ENCODE peak calls at places on chromosomes 1 and 21, in nine cellular contexts. One of them, this sample, is unnamed.

GRCh38 chr1:110208916-110209650 is 1.0 kb upstream of the KCNC4 start:
- DNase-seq in mammary epithelial cell: no peak
- DNase-seq in GM23248: no peak
- DNase-seq in PC-3: no peak
- DNase-seq in MM.1S: no peak
- DNase-seq in neural progenitor cell: peak; percentile 23
- DNase-seq in IMR-90: no peak
- DNase-seq in HCT116: no peak
- DNase-seq in K562: no peak
- DNase-seq in this sample: no peak

GRCh38 chr1:224497714-224498573 is 63.3 kb upstream of the WDR26 start:
- DNase-seq in mammary epithelial cell: peak; percentile 90
- DNase-seq in GM23248: peak; percentile 95
- DNase-seq in PC-3: peak; percentile 91
- DNase-seq in MM.1S: peak; percentile 86
- DNase-seq in neural progenitor cell: peak; percentile 49
- DNase-seq in IMR-90: peak; percentile 90
- DNase-seq in HCT116: no peak
- DNase-seq in K562: no peak
- DNase-seq in this sample: peak; percentile 74

GRCh38 chr1:172647110-172647564 is 11.8 kb upstream of the FASLG start:
- DNase-seq in mammary epithelial cell: no peak
- DNase-seq in GM23248: no peak
- DNase-seq in PC-3: no peak
- DNase-seq in MM.1S: no peak
- DNase-seq in neural progenitor cell: no peak
- DNase-seq in IMR-90: peak; percentile 26
- DNase-seq in HCT116: no peak
- DNase-seq in K562: no peak
- DNase-seq in this sample: no peak

GRCh38 chr21:37300114-37300746 is 33.1 kb upstream of the VPS26C start:
- DNase-seq in mammary epithelial cell: no peak
- DNase-seq in GM23248: no peak
- DNase-seq in PC-3: no peak
- DNase-seq in MM.1S: no peak
- DNase-seq in neural progenitor cell: no peak
- DNase-seq in IMR-90: no peak
- DNase-seq in HCT116: no peak
- DNase-seq in K562: no peak
- DNase-seq in this sample: no peak

GRCh38 chr1:201539561-201540404 is 856 bp downstream of the NAV1 start:
- DNase-seq in mammary epithelial cell: no peak
- DNase-seq in GM23248: peak; percentile 88
- DNase-seq in PC-3: peak; percentile 33
- DNase-seq in MM.1S: no peak
- DNase-seq in neural progenitor cell: peak; percentile 73
- DNase-seq in IMR-90: peak; percentile 84
- DNase-seq in HCT116: no peak
- DNase-seq in K562: peak; percentile 44
- DNase-seq in this sample: peak; percentile 49

GRCh38 chr1:9596419-9597123 is 7.9 kb downstream of the TMEM201 start:
- DNase-seq in mammary epithelial cell: no peak
- DNase-seq in GM23248: peak; percentile 10
- DNase-seq in PC-3: no peak
- DNase-seq in MM.1S: no peak
- DNase-seq in neural progenitor cell: no peak
- DNase-seq in IMR-90: no peak
- DNase-seq in HCT116: no peak
- DNase-seq in K562: no peak
- DNase-seq in this sample: peak; percentile 60

GRCh38 chr1:31811605-31812004 is 4.2 kb downstream of the SPOCD1 start:
- DNase-seq in mammary epithelial cell: no peak
- DNase-seq in GM23248: peak; percentile 83
- DNase-seq in PC-3: no peak
- DNase-seq in MM.1S: no peak
- DNase-seq in neural progenitor cell: peak; percentile 92
- DNase-seq in IMR-90: peak; percentile 78
- DNase-seq in HCT116: no peak
- DNase-seq in K562: peak; percentile 12
- DNase-seq in this sample: peak; percentile 62

GRCh38 chr1:235327559-235328270 is at the start of gene ARID4B:
- DNase-seq in mammary epithelial cell: no peak
- DNase-seq in GM23248: peak; percentile 76
- DNase-seq in PC-3: no peak
- DNase-seq in MM.1S: no peak
- DNase-seq in neural progenitor cell: peak; percentile 52
- DNase-seq in IMR-90: no peak
- DNase-seq in HCT116: no peak
- DNase-seq in K562: peak; percentile 98
- DNase-seq in this sample: no peak

GRCh38 chr1:112719706-112720105 is 4.6 kb upstream of the PPM1J start:
- DNase-seq in mammary epithelial cell: no peak
- DNase-seq in GM23248: no peak
- DNase-seq in PC-3: no peak
- DNase-seq in MM.1S: no peak
- DNase-seq in neural progenitor cell: no peak
- DNase-seq in IMR-90: no peak
- DNase-seq in HCT116: no peak
- DNase-seq in K562: no peak
- DNase-seq in this sample: no peak

GRCh38 chr21:35075546-35075945 is 26.4 kb upstream of the RUNX1 start:
- DNase-seq in mammary epithelial cell: peak; percentile 48
- DNase-seq in GM23248: peak; percentile 74
- DNase-seq in PC-3: no peak
- DNase-seq in MM.1S: no peak
- DNase-seq in neural progenitor cell: no peak
- DNase-seq in IMR-90: peak; percentile 82
- DNase-seq in HCT116: no peak
- DNase-seq in K562: no peak
- DNase-seq in this sample: peak; percentile 85

GRCh38 chr1:119731060-119731459 is 19.3 kb downstream of the PHGDH start:
- DNase-seq in mammary epithelial cell: peak; percentile 52
- DNase-seq in GM23248: no peak
- DNase-seq in PC-3: peak; percentile 35
- DNase-seq in MM.1S: no peak
- DNase-seq in neural progenitor cell: no peak
- DNase-seq in IMR-90: no peak
- DNase-seq in HCT116: no peak
- DNase-seq in K562: no peak
- DNase-seq in this sample: no peak

GRCh38 chr1:83531910-83532309 is 467.0 kb downstream of the TTLL7 start:
- DNase-seq in mammary epithelial cell: no peak
- DNase-seq in GM23248: no peak
- DNase-seq in PC-3: no peak
- DNase-seq in MM.1S: no peak
- DNase-seq in neural progenitor cell: no peak
- DNase-seq in IMR-90: no peak
- DNase-seq in HCT116: no peak
- DNase-seq in K562: no peak
- DNase-seq in this sample: no peak

GRCh38 chr1:10980094-10980577 is 32.3 kb upstream of the TARDBP start:
- DNase-seq in mammary epithelial cell: peak; percentile 78
- DNase-seq in GM23248: peak; percentile 93
- DNase-seq in PC-3: peak; percentile 76
- DNase-seq in MM.1S: no peak
- DNase-seq in neural progenitor cell: peak; percentile 97
- DNase-seq in IMR-90: peak; percentile 31
- DNase-seq in HCT116: no peak
- DNase-seq in K562: no peak
- DNase-seq in this sample: peak; percentile 82

GRCh38 chr21:38310619-38311018 is 53.8 kb downstream of the KCNJ15 start:
- DNase-seq in mammary epithelial cell: peak; percentile 68
- DNase-seq in GM23248: peak; percentile 88
- DNase-seq in PC-3: no peak
- DNase-seq in MM.1S: no peak
- DNase-seq in neural progenitor cell: no peak
- DNase-seq in IMR-90: peak; percentile 49
- DNase-seq in HCT116: no peak
- DNase-seq in K562: no peak
- DNase-seq in this sample: peak; percentile 52

GRCh38 chr1:163248064-163248463 is 45.3 kb upstream of the RGS5 start:
- DNase-seq in mammary epithelial cell: no peak
- DNase-seq in GM23248: no peak
- DNase-seq in PC-3: no peak
- DNase-seq in MM.1S: no peak
- DNase-seq in neural progenitor cell: no peak
- DNase-seq in IMR-90: no peak
- DNase-seq in HCT116: no peak
- DNase-seq in K562: no peak
- DNase-seq in this sample: no peak

GRCh38 chr1:26921126-26921461 is 449 bp upstream of the NUDC start:
- DNase-seq in mammary epithelial cell: no peak
- DNase-seq in GM23248: no peak
- DNase-seq in PC-3: no peak
- DNase-seq in MM.1S: no peak
- DNase-seq in neural progenitor cell: no peak
- DNase-seq in IMR-90: no peak
- DNase-seq in HCT116: no peak
- DNase-seq in K562: no peak
- DNase-seq in this sample: no peak

GRCh38 chr1:17829579-17829978 is 74.4 kb downstream of the ACTL8 start:
- DNase-seq in mammary epithelial cell: no peak
- DNase-seq in GM23248: no peak
- DNase-seq in PC-3: no peak
- DNase-seq in MM.1S: no peak
- DNase-seq in neural progenitor cell: no peak
- DNase-seq in IMR-90: no peak
- DNase-seq in HCT116: no peak
- DNase-seq in K562: no peak
- DNase-seq in this sample: no peak

GRCh38 chr1:31576201-31576669 is at the start of gene TINAGL1:
- DNase-seq in mammary epithelial cell: peak; percentile 96
- DNase-seq in GM23248: no peak
- DNase-seq in PC-3: peak; percentile 94
- DNase-seq in MM.1S: no peak
- DNase-seq in neural progenitor cell: peak; percentile 52
- DNase-seq in IMR-90: no peak
- DNase-seq in HCT116: peak; percentile 77
- DNase-seq in K562: peak; percentile 58
- DNase-seq in this sample: no peak

GRCh38 chr1:245715970-245716369 is 561.2 kb downstream of the KIF26B start:
- DNase-seq in mammary epithelial cell: peak; percentile 98
- DNase-seq in GM23248: peak; percentile 92
- DNase-seq in PC-3: peak; percentile 97
- DNase-seq in MM.1S: no peak
- DNase-seq in neural progenitor cell: no peak
- DNase-seq in IMR-90: peak; percentile 85
- DNase-seq in HCT116: peak; percentile 26
- DNase-seq in K562: no peak
- DNase-seq in this sample: peak; percentile 97

GRCh38 chr21:45001134-45002095 is 61.6 kb downstream of the SLX9 start:
- DNase-seq in mammary epithelial cell: peak; percentile 84
- DNase-seq in GM23248: peak; percentile 91
- DNase-seq in PC-3: peak; percentile 94
- DNase-seq in MM.1S: no peak
- DNase-seq in neural progenitor cell: no peak
- DNase-seq in IMR-90: peak; percentile 65
- DNase-seq in HCT116: no peak
- DNase-seq in K562: no peak
- DNase-seq in this sample: peak; percentile 68
- H3K9ac ChIP-seq in mammary epithelial cell: no peak overlapping the region
- H3K9ac ChIP-seq in GM23248: no peak overlapping the region
- H3K9ac ChIP-seq in PC-3: no peak overlapping the region
- H3K9ac ChIP-seq in MM.1S: no peak overlapping the region
- H3K9ac ChIP-seq in neural progenitor cell: no peak overlapping the region
- H3K9ac ChIP-seq in IMR-90: no peak overlapping the region
- H3K9ac ChIP-seq in HCT116: no peak overlapping the region
- H3K9ac ChIP-seq in K562: no peak overlapping the region
- H3K9ac ChIP-seq in this sample: no peak overlapping the region

GRCh38 chr1:38004284-38005101 is 821 bp downstream of the FHL3 start:
- DNase-seq in mammary epithelial cell: no peak
- DNase-seq in GM23248: peak; percentile 61
- DNase-seq in PC-3: no peak
- DNase-seq in MM.1S: no peak
- DNase-seq in neural progenitor cell: peak; percentile 34
- DNase-seq in IMR-90: no peak
- DNase-seq in HCT116: no peak
- DNase-seq in K562: no peak
- DNase-seq in this sample: no peak
- H3K4me1 ChIP-seq in mammary epithelial cell: peaks cover 42% of the 10 kb centered on the region
- H3K4me1 ChIP-seq in GM23248: peaks cover 50% of the 10 kb centered on the region
- H3K4me1 ChIP-seq in PC-3: peaks cover 28% of the 10 kb centered on the region
- H3K4me1 ChIP-seq in MM.1S: peaks cover 2% of the 10 kb centered on the region
- H3K4me1 ChIP-seq in neural progenitor cell: peaks cover 50% of the 10 kb centered on the region
- H3K4me1 ChIP-seq in IMR-90: peaks cover 26% of the 10 kb centered on the region
- H3K4me1 ChIP-seq in HCT116: peaks cover 44% of the 10 kb centered on the region
- H3K4me1 ChIP-seq in K562: peaks cover 57% of the 10 kb centered on the region
- H3K4me1 ChIP-seq in this sample: peaks cover 21% of the 10 kb centered on the region

GRCh38 chr21:9772348-9772672 is 749.1 kb upstream of the TPTE start:
- DNase-seq in mammary epithelial cell: no peak
- DNase-seq in GM23248: no peak
- DNase-seq in PC-3: no peak
- DNase-seq in MM.1S: no peak
- DNase-seq in neural progenitor cell: no peak
- DNase-seq in IMR-90: no peak
- DNase-seq in HCT116: no peak
- DNase-seq in K562: no peak
- DNase-seq in this sample: no peak
- H3K9me3 ChIP-seq in mammary epithelial cell: peaks cover 78% of the 10 kb centered on the region
- H3K9me3 ChIP-seq in GM23248: no peaks in the 10 kb centered on the region
- H3K9me3 ChIP-seq in PC-3: peaks cover 65% of the 10 kb centered on the region
- H3K9me3 ChIP-seq in MM.1S: no peaks in the 10 kb centered on the region
- H3K9me3 ChIP-seq in neural progenitor cell: peaks cover 89% of the 10 kb centered on the region
- H3K9me3 ChIP-seq in IMR-90: peaks cover 59% of the 10 kb centered on the region
- H3K9me3 ChIP-seq in HCT116: peaks cover 59% of the 10 kb centered on the region
- H3K9me3 ChIP-seq in K562: peaks cover 3% of the 10 kb centered on the region
- H3K9me3 ChIP-seq in this sample: peaks cover 5% of the 10 kb centered on the region

GRCh38 chr21:39613029-39613934 is 542 bp downstream of the B3GALT5 start:
- DNase-seq in mammary epithelial cell: no peak
- DNase-seq in GM23248: no peak
- DNase-seq in PC-3: no peak
- DNase-seq in MM.1S: no peak
- DNase-seq in neural progenitor cell: peak; percentile 39
- DNase-seq in IMR-90: no peak
- DNase-seq in HCT116: no peak
- DNase-seq in K562: no peak
- DNase-seq in this sample: peak; percentile 35

GRCh38 chr21:39616373-39616772 is 3.6 kb downstream of the B3GALT5 start:
- DNase-seq in mammary epithelial cell: no peak
- DNase-seq in GM23248: no peak
- DNase-seq in PC-3: peak; percentile 53
- DNase-seq in MM.1S: no peak
- DNase-seq in neural progenitor cell: no peak
- DNase-seq in IMR-90: no peak
- DNase-seq in HCT116: no peak
- DNase-seq in K562: no peak
- DNase-seq in this sample: no peak

GRCh38 chr21:39610705-39611104 is 2.0 kb upstream of the B3GALT5 start:
- DNase-seq in mammary epithelial cell: no peak
- DNase-seq in GM23248: no peak
- DNase-seq in PC-3: peak; percentile 27
- DNase-seq in MM.1S: no peak
- DNase-seq in neural progenitor cell: peak; percentile 65
- DNase-seq in IMR-90: no peak
- DNase-seq in HCT116: no peak
- DNase-seq in K562: no peak
- DNase-seq in this sample: peak; percentile 7

GRCh38 chr21:39611547-39612190 is 1.1 kb upstream of the B3GALT5 start:
- DNase-seq in mammary epithelial cell: no peak
- DNase-seq in GM23248: no peak
- DNase-seq in PC-3: no peak
- DNase-seq in MM.1S: no peak
- DNase-seq in neural progenitor cell: peak; percentile 25
- DNase-seq in IMR-90: no peak
- DNase-seq in HCT116: no peak
- DNase-seq in K562: no peak
- DNase-seq in this sample: no peak

GRCh38 chr21:39612233-39613028 is at the start of gene B3GALT5:
- DNase-seq in mammary epithelial cell: no peak
- DNase-seq in GM23248: no peak
- DNase-seq in PC-3: peak; percentile 45
- DNase-seq in MM.1S: no peak
- DNase-seq in neural progenitor cell: peak; percentile 95
- DNase-seq in IMR-90: no peak
- DNase-seq in HCT116: peak; percentile 15
- DNase-seq in K562: no peak
- DNase-seq in this sample: peak; percentile 22
- H3K9ac ChIP-seq in mammary epithelial cell: no peak within 1 kb of the TSS
- H3K9ac ChIP-seq in GM23248: no peak within 1 kb of the TSS
- H3K9ac ChIP-seq in PC-3: no peak within 1 kb of the TSS
- H3K9ac ChIP-seq in MM.1S: no peak within 1 kb of the TSS
- H3K9ac ChIP-seq in neural progenitor cell: no peak within 1 kb of the TSS
- H3K9ac ChIP-seq in IMR-90: no peak within 1 kb of the TSS
- H3K9ac ChIP-seq in HCT116: no peak within 1 kb of the TSS
- H3K9ac ChIP-seq in K562: no peak within 1 kb of the TSS
- H3K9ac ChIP-seq in this sample: no peak within 1 kb of the TSS

This sample was measured in fibroblast of lung.